ENCODE peak calls at places on chromosomes 12 and 14, in five cellular contexts. One of them, this sample, is unnamed.

GRCh38 chr12:55724226-55724939 is 4.2 kb downstream of the RDH5 start:
- DNase-seq in T-helper 2 cell: peak
- DNase-seq in HTR-8/SVneo: no peak
- DNase-seq in adrenal gland: peak
- DNase-seq in iPS-NIHi11: no peak
- DNase-seq in this sample: peak

GRCh38 chr12:106058256-106059182 is 80.2 kb downstream of the NUAK1 start:
- DNase-seq in T-helper 2 cell: no peak
- DNase-seq in HTR-8/SVneo: no peak
- DNase-seq in adrenal gland: no peak
- DNase-seq in iPS-NIHi11: no peak
- DNase-seq in this sample: no peak

GRCh38 chr12:122753213-122753571 is 568 bp downstream of the DENR start:
- DNase-seq in T-helper 2 cell: no peak
- DNase-seq in HTR-8/SVneo: no peak
- DNase-seq in adrenal gland: no peak
- DNase-seq in iPS-NIHi11: no peak
- DNase-seq in this sample: no peak

GRCh38 chr12:87270894-87271293 is 758.3 kb downstream of the C12orf50 start:
- DNase-seq in T-helper 2 cell: no peak
- DNase-seq in HTR-8/SVneo: no peak
- DNase-seq in adrenal gland: no peak
- DNase-seq in iPS-NIHi11: no peak
- DNase-seq in this sample: no peak

GRCh38 chr14:73576391-73576790 is 7.4 kb downstream of the ACOT2 start:
- DNase-seq in T-helper 2 cell: no peak
- DNase-seq in HTR-8/SVneo: no peak
- DNase-seq in adrenal gland: peak
- DNase-seq in iPS-NIHi11: no peak
- DNase-seq in this sample: no peak

GRCh38 chr12:52193991-52194390 is 2.2 kb upstream of the KRT80 start:
- DNase-seq in T-helper 2 cell: no peak
- DNase-seq in HTR-8/SVneo: peak
- DNase-seq in adrenal gland: peak
- DNase-seq in iPS-NIHi11: no peak
- DNase-seq in this sample: no peak

GRCh38 chr12:14948672-14949071 is 10.3 kb upstream of the ERP27 start:
- DNase-seq in T-helper 2 cell: peak
- DNase-seq in HTR-8/SVneo: no peak
- DNase-seq in adrenal gland: peak
- DNase-seq in iPS-NIHi11: peak
- DNase-seq in this sample: no peak

GRCh38 chr12:76329163-76329562 is 19.1 kb downstream of the BBS10 start:
- DNase-seq in T-helper 2 cell: no peak
- DNase-seq in HTR-8/SVneo: peak
- DNase-seq in adrenal gland: no peak
- DNase-seq in iPS-NIHi11: peak
- DNase-seq in this sample: no peak

GRCh38 chr12:90945070-90945649 is 9.8 kb downstream of the CCER1 start:
- DNase-seq in T-helper 2 cell: peak
- DNase-seq in HTR-8/SVneo: peak
- DNase-seq in adrenal gland: no peak
- DNase-seq in iPS-NIHi11: no peak
- DNase-seq in this sample: no peak

GRCh38 chr14:49962616-49963015 is 69.7 kb downstream of the ARF6 start:
- DNase-seq in T-helper 2 cell: no peak
- DNase-seq in HTR-8/SVneo: no peak
- DNase-seq in adrenal gland: no peak
- DNase-seq in iPS-NIHi11: no peak
- DNase-seq in this sample: no peak

GRCh38 chr12:2641209-2641608 is 153.6 kb upstream of the FKBP4 start:
- DNase-seq in T-helper 2 cell: no peak
- DNase-seq in HTR-8/SVneo: peak
- DNase-seq in adrenal gland: peak
- DNase-seq in iPS-NIHi11: peak
- DNase-seq in this sample: peak

GRCh38 chr14:96097752-96098151 is 58.6 kb downstream of the C14orf132 start:
- DNase-seq in T-helper 2 cell: no peak
- DNase-seq in HTR-8/SVneo: no peak
- DNase-seq in adrenal gland: no peak
- DNase-seq in iPS-NIHi11: no peak
- DNase-seq in this sample: no peak

GRCh38 chr12:95511962-95512361 is 38.0 kb downstream of the METAP2 start:
- DNase-seq in T-helper 2 cell: no peak
- DNase-seq in HTR-8/SVneo: no peak
- DNase-seq in adrenal gland: no peak
- DNase-seq in iPS-NIHi11: no peak
- DNase-seq in this sample: no peak

GRCh38 chr14:28767851-28768548 is 1.4 kb downstream of the FOXG1 start:
- DNase-seq in T-helper 2 cell: peak
- DNase-seq in HTR-8/SVneo: no peak
- DNase-seq in adrenal gland: no peak
- DNase-seq in iPS-NIHi11: peak
- DNase-seq in this sample: no peak

GRCh38 chr12:96882862-96883261 is 24.2 kb upstream of the NEDD1 start:
- DNase-seq in T-helper 2 cell: no peak
- DNase-seq in HTR-8/SVneo: no peak
- DNase-seq in adrenal gland: no peak
- DNase-seq in iPS-NIHi11: no peak
- DNase-seq in this sample: no peak

GRCh38 chr12:96166765-96167164 is 27.4 kb upstream of the ELK3 start:
- DNase-seq in T-helper 2 cell: no peak
- DNase-seq in HTR-8/SVneo: no peak
- DNase-seq in adrenal gland: no peak
- DNase-seq in iPS-NIHi11: no peak
- DNase-seq in this sample: no peak

GRCh38 chr12:24561882-24562760 is 386.8 kb downstream of the BCAT1 start:
- DNase-seq in T-helper 2 cell: peak
- DNase-seq in HTR-8/SVneo: peak
- DNase-seq in adrenal gland: peak
- DNase-seq in iPS-NIHi11: peak
- DNase-seq in this sample: peak

GRCh38 chr14:65028937-65029336 is 42.2 kb downstream of the FNTB start:
- DNase-seq in T-helper 2 cell: no peak
- DNase-seq in HTR-8/SVneo: no peak
- DNase-seq in adrenal gland: no peak
- DNase-seq in iPS-NIHi11: no peak
- DNase-seq in this sample: no peak

GRCh38 chr12:51886021-51886710 is 1.7 kb upstream of the ANKRD33 start:
- DNase-seq in T-helper 2 cell: peak
- DNase-seq in HTR-8/SVneo: peak
- DNase-seq in adrenal gland: peak
- DNase-seq in iPS-NIHi11: no peak
- DNase-seq in this sample: peak

GRCh38 chr14:77603654-77604270 is 12.7 kb downstream of the SPTLC2 start:
- DNase-seq in T-helper 2 cell: no peak
- DNase-seq in HTR-8/SVneo: no peak
- DNase-seq in adrenal gland: peak
- DNase-seq in iPS-NIHi11: no peak
- DNase-seq in this sample: peak

GRCh38 chr14:50601405-50601804 is 41.5 kb downstream of the ATL1 start:
- DNase-seq in T-helper 2 cell: no peak
- DNase-seq in HTR-8/SVneo: no peak
- DNase-seq in adrenal gland: no peak
- DNase-seq in iPS-NIHi11: no peak
- DNase-seq in this sample: no peak

GRCh38 chr14:63770187-63770807 is 42.4 kb upstream of the SGPP1 start:
- DNase-seq in T-helper 2 cell: peak
- DNase-seq in HTR-8/SVneo: peak
- DNase-seq in adrenal gland: peak
- DNase-seq in iPS-NIHi11: no peak
- DNase-seq in this sample: peak

GRCh38 chr12:3655331-3655900 is 97.5 kb downstream of the CRACR2A start:
- DNase-seq in T-helper 2 cell: peak
- DNase-seq in HTR-8/SVneo: peak
- DNase-seq in adrenal gland: no peak
- DNase-seq in iPS-NIHi11: peak
- DNase-seq in this sample: no peak

GRCh38 chr12:88836156-88836555 is 255.9 kb upstream of the KITLG start:
- DNase-seq in T-helper 2 cell: no peak
- DNase-seq in HTR-8/SVneo: no peak
- DNase-seq in adrenal gland: no peak
- DNase-seq in iPS-NIHi11: no peak
- DNase-seq in this sample: no peak

GRCh38 chr12:121570467-121571283 is 10.1 kb downstream of the KDM2B start:
- DNase-seq in T-helper 2 cell: no peak
- DNase-seq in HTR-8/SVneo: no peak
- DNase-seq in adrenal gland: no peak
- DNase-seq in iPS-NIHi11: no peak
- DNase-seq in this sample: no peak

GRCh38 chr12:63900922-63901793 is 56.7 kb downstream of the SRGAP1 start:
- DNase-seq in T-helper 2 cell: no peak
- DNase-seq in HTR-8/SVneo: no peak
- DNase-seq in adrenal gland: no peak
- DNase-seq in iPS-NIHi11: no peak
- DNase-seq in this sample: no peak

GRCh38 chr12:124777399-124778372 is 86.0 kb downstream of the SCARB1 start:
- DNase-seq in T-helper 2 cell: no peak
- DNase-seq in HTR-8/SVneo: no peak
- DNase-seq in adrenal gland: peak
- DNase-seq in iPS-NIHi11: no peak
- DNase-seq in this sample: no peak